ENCODE peak calls at places on chromosomes 1 and 21, in seven cellular contexts. One of them, this sample, is unnamed.

GRCh38 chr1:18458751-18459133 is 22.0 kb upstream of the KLHDC7A start:
- DNase-seq in activated naive CD4-positive, alpha-beta T cell treated with anti-CD3 and anti-CD28 coated beads for 36 hours: no peak
- DNase-seq in G401: no peak
- DNase-seq in LHCN-M2: no peak
- DNase-seq in IMR-90: no peak
- DNase-seq in EL: no peak
- DNase-seq in heart left ventricle: no peak
- DNase-seq in this sample: no peak

GRCh38 chr1:62593825-62594394 is 3.4 kb upstream of the ANGPTL3 start:
- DNase-seq in G401: no peak
- DNase-seq in heart left ventricle: no peak
- DNase-seq in LHCN-M2: no peak
- DNase-seq in activated naive CD4-positive, alpha-beta T cell treated with anti-CD3 and anti-CD28 coated beads for 36 hours: no peak
- DNase-seq in EL: peak; percentile 24
- DNase-seq in IMR-90: peak; percentile 20
- DNase-seq in this sample: peak; percentile 20

GRCh38 chr1:246304468-246305259 is 202.4 kb downstream of the SMYD3 start:
- DNase-seq in activated naive CD4-positive, alpha-beta T cell treated with anti-CD3 and anti-CD28 coated beads for 36 hours: no peak
- DNase-seq in EL: no peak
- DNase-seq in G401: no peak
- DNase-seq in LHCN-M2: no peak
- DNase-seq in IMR-90: no peak
- DNase-seq in heart left ventricle: no peak
- DNase-seq in this sample: no peak

GRCh38 chr21:25910809-25911208 is 176.0 kb downstream of the GABPA start:
- DNase-seq in G401: no peak
- DNase-seq in activated naive CD4-positive, alpha-beta T cell treated with anti-CD3 and anti-CD28 coated beads for 36 hours: no peak
- DNase-seq in IMR-90: no peak
- DNase-seq in heart left ventricle: no peak
- DNase-seq in EL: no peak
- DNase-seq in LHCN-M2: no peak
- DNase-seq in this sample: no peak

GRCh38 chr1:24898152-24898908 is 31.7 kb downstream of the RUNX3 start:
- DNase-seq in EL: peak; percentile 49
- DNase-seq in LHCN-M2: peak; percentile 12
- DNase-seq in activated naive CD4-positive, alpha-beta T cell treated with anti-CD3 and anti-CD28 coated beads for 36 hours: peak; percentile 67
- DNase-seq in G401: no peak
- DNase-seq in heart left ventricle: no peak
- DNase-seq in IMR-90: peak; percentile 12
- DNase-seq in this sample: peak; percentile 47

GRCh38 chr1:3161130-3161840 is 92.3 kb downstream of the PRDM16 start:
- DNase-seq in EL: no peak
- DNase-seq in heart left ventricle: no peak
- DNase-seq in LHCN-M2: no peak
- DNase-seq in activated naive CD4-positive, alpha-beta T cell treated with anti-CD3 and anti-CD28 coated beads for 36 hours: peak; percentile 33
- DNase-seq in IMR-90: no peak
- DNase-seq in G401: peak; percentile 13
- DNase-seq in this sample: no peak

GRCh38 chr1:221987860-221988520 is 246.1 kb upstream of the DUSP10 start:
- DNase-seq in G401: no peak
- DNase-seq in IMR-90: peak; percentile 96
- DNase-seq in activated naive CD4-positive, alpha-beta T cell treated with anti-CD3 and anti-CD28 coated beads for 36 hours: no peak
- DNase-seq in heart left ventricle: no peak
- DNase-seq in EL: peak; percentile 81
- DNase-seq in LHCN-M2: peak; percentile 100
- DNase-seq in this sample: peak; percentile 77

GRCh38 chr1:87243573-87243972 is 85.1 kb upstream of the LMO4 start:
- DNase-seq in heart left ventricle: no peak
- DNase-seq in G401: no peak
- DNase-seq in EL: peak; percentile 53
- DNase-seq in activated naive CD4-positive, alpha-beta T cell treated with anti-CD3 and anti-CD28 coated beads for 36 hours: no peak
- DNase-seq in LHCN-M2: no peak
- DNase-seq in IMR-90: peak; percentile 89
- DNase-seq in this sample: peak; percentile 39

GRCh38 chr1:173475564-173476196 is 1.5 kb upstream of the PRDX6 start:
- DNase-seq in LHCN-M2: peak; percentile 62
- DNase-seq in IMR-90: peak; percentile 77
- DNase-seq in G401: peak; percentile 83
- DNase-seq in EL: peak; percentile 71
- DNase-seq in activated naive CD4-positive, alpha-beta T cell treated with anti-CD3 and anti-CD28 coated beads for 36 hours: peak; percentile 61
- DNase-seq in heart left ventricle: no peak
- DNase-seq in this sample: peak; percentile 71

GRCh38 chr1:36572142-36572715 is 89.5 kb upstream of the CSF3R start:
- DNase-seq in heart left ventricle: no peak
- DNase-seq in G401: no peak
- DNase-seq in LHCN-M2: no peak
- DNase-seq in EL: no peak
- DNase-seq in activated naive CD4-positive, alpha-beta T cell treated with anti-CD3 and anti-CD28 coated beads for 36 hours: no peak
- DNase-seq in IMR-90: no peak
- DNase-seq in this sample: no peak

GRCh38 chr1:207244409-207244801 is 77.1 kb upstream of the CD55 start:
- DNase-seq in G401: no peak
- DNase-seq in IMR-90: no peak
- DNase-seq in LHCN-M2: no peak
- DNase-seq in activated naive CD4-positive, alpha-beta T cell treated with anti-CD3 and anti-CD28 coated beads for 36 hours: no peak
- DNase-seq in heart left ventricle: no peak
- DNase-seq in EL: no peak
- DNase-seq in this sample: no peak

GRCh38 chr1:200916152-200916551 is 21.5 kb downstream of the INAVA start:
- DNase-seq in EL: no peak
- DNase-seq in G401: no peak
- DNase-seq in heart left ventricle: no peak
- DNase-seq in activated naive CD4-positive, alpha-beta T cell treated with anti-CD3 and anti-CD28 coated beads for 36 hours: no peak
- DNase-seq in IMR-90: no peak
- DNase-seq in LHCN-M2: no peak
- DNase-seq in this sample: no peak

GRCh38 chr1:53526451-53527101 is 67.4 kb downstream of the DMRTB1 start:
- DNase-seq in IMR-90: peak; percentile 88
- DNase-seq in G401: no peak
- DNase-seq in EL: no peak
- DNase-seq in LHCN-M2: no peak
- DNase-seq in activated naive CD4-positive, alpha-beta T cell treated with anti-CD3 and anti-CD28 coated beads for 36 hours: no peak
- DNase-seq in heart left ventricle: peak; percentile 54
- DNase-seq in this sample: peak; percentile 39

GRCh38 chr1:184941735-184942134 is 32.6 kb downstream of the NIBAN1 start:
- DNase-seq in LHCN-M2: no peak
- DNase-seq in activated naive CD4-positive, alpha-beta T cell treated with anti-CD3 and anti-CD28 coated beads for 36 hours: peak; percentile 57
- DNase-seq in G401: no peak
- DNase-seq in heart left ventricle: no peak
- DNase-seq in IMR-90: no peak
- DNase-seq in EL: no peak
- DNase-seq in this sample: no peak

GRCh38 chr1:168422203-168422848 is 121.5 kb downstream of the XCL2 start:
- DNase-seq in LHCN-M2: no peak
- DNase-seq in G401: no peak
- DNase-seq in heart left ventricle: no peak
- DNase-seq in IMR-90: no peak
- DNase-seq in activated naive CD4-positive, alpha-beta T cell treated with anti-CD3 and anti-CD28 coated beads for 36 hours: no peak
- DNase-seq in EL: no peak
- DNase-seq in this sample: peak; percentile 20

GRCh38 chr1:207424570-207425131 is 29.5 kb upstream of the CR2 start:
- DNase-seq in IMR-90: no peak
- DNase-seq in G401: no peak
- DNase-seq in activated naive CD4-positive, alpha-beta T cell treated with anti-CD3 and anti-CD28 coated beads for 36 hours: no peak
- DNase-seq in heart left ventricle: no peak
- DNase-seq in LHCN-M2: no peak
- DNase-seq in EL: no peak
- DNase-seq in this sample: no peak

GRCh38 chr1:20551945-20552727 is at the start of gene FAM43B:
- DNase-seq in activated naive CD4-positive, alpha-beta T cell treated with anti-CD3 and anti-CD28 coated beads for 36 hours: no peak
- DNase-seq in heart left ventricle: peak; percentile 84
- DNase-seq in EL: peak; percentile 31
- DNase-seq in G401: peak; percentile 91
- DNase-seq in LHCN-M2: no peak
- DNase-seq in IMR-90: no peak
- DNase-seq in this sample: peak; percentile 24

GRCh38 chr1:184889902-184890301 is 84.4 kb downstream of the NIBAN1 start:
- DNase-seq in heart left ventricle: no peak
- DNase-seq in G401: peak; percentile 21
- DNase-seq in LHCN-M2: no peak
- DNase-seq in activated naive CD4-positive, alpha-beta T cell treated with anti-CD3 and anti-CD28 coated beads for 36 hours: no peak
- DNase-seq in EL: peak; percentile 31
- DNase-seq in IMR-90: no peak
- DNase-seq in this sample: peak; percentile 36

GRCh38 chr21:42527489-42528158 is 14.0 kb downstream of the SLC37A1 start:
- DNase-seq in IMR-90: no peak
- DNase-seq in activated naive CD4-positive, alpha-beta T cell treated with anti-CD3 and anti-CD28 coated beads for 36 hours: peak; percentile 87
- DNase-seq in G401: no peak
- DNase-seq in LHCN-M2: no peak
- DNase-seq in heart left ventricle: no peak
- DNase-seq in EL: no peak
- DNase-seq in this sample: no peak

This sample was measured in fibroblast of pulmonary artery.